ENCODE peak calls at places on chromosomes 1 and 21, in ten cellular contexts. U is fibroblast of the conjunctiva, K is NCI-H2029 treated with DMSO at 0.1 percent for 48 hours, F is A673, W is NCI-H69, H is AG09319, T is left colon, I is NCI-H1417, X is AG08395, C is mucosa of gallbladder. L is an unnamed sample.

GRCh38 chr1:164683235-164683634 is 124.3 kb downstream of the PBX1 start:
- DNase-seq in T (no peak), K (no peak), H (no peak), C (peak; percentile 55), X (no peak), I (no peak), F (no peak), W (no peak), U (no peak), L (no peak)

GRCh38 chr1:237542525-237543418 is 347.9 kb downstream of the ZP4 start:
- DNase-seq in W (no peak), U (no peak), K (no peak), H (no peak), X (no peak), C (no peak), F (no peak), T (no peak), I (no peak), L (no peak)

GRCh38 chr1:233085566-233085965 is 135.2 kb downstream of the NTPCR start:
- DNase-seq in U (no peak), H (no peak), T (no peak), I (no peak), X (peak; percentile 24), K (no peak), C (no peak), F (no peak), W (no peak), L (no peak)

GRCh38 chr21:41242238-41242829 is 74.3 kb upstream of the FAM3B start:
- DNase-seq in H (no peak), F (no peak), U (no peak), T (no peak), K (peak; percentile 29), X (no peak), I (no peak), W (no peak), C (no peak), L (no peak)

GRCh38 chr1:110240476-110241210 is 30.5 kb downstream of the KCNC4 start:
- DNase-seq in T (no peak), F (no peak), I (peak; percentile 36), X (no peak), W (peak; percentile 89), K (peak; percentile 20), H (no peak), C (no peak), U (no peak), L (no peak)

GRCh38 chr1:212218911-212219310 is 66.3 kb upstream of the PPP2R5A start:
- DNase-seq in F (no peak), U (peak; percentile 51), T (no peak), I (no peak), W (no peak), K (no peak), X (peak; percentile 84), C (no peak), H (peak; percentile 80), L (no peak)

GRCh38 chr1:24874056-24874455 is 56.0 kb downstream of the RUNX3 start:
- DNase-seq in X (no peak), F (no peak), W (no peak), T (no peak), C (no peak), H (no peak), K (no peak), U (no peak), I (no peak), L (no peak)

GRCh38 chr1:24067978-24068377 is 44.0 kb downstream of the MYOM3 start:
- DNase-seq in X (no peak), T (no peak), K (no peak), C (no peak), W (no peak), U (no peak), H (no peak), F (no peak), I (no peak), L (no peak)

GRCh38 chr1:64131155-64131554 is 72.3 kb upstream of the UBE2U start:
- DNase-seq in U (no peak), T (no peak), C (no peak), H (no peak), I (no peak), K (no peak), F (no peak), X (no peak), W (no peak), L (no peak)

GRCh38 chr1:11784993-11785769 is 20.6 kb downstream of the MTHFR start:
- DNase-seq in I (peak; percentile 16), C (peak; percentile 50), W (peak; percentile 11), F (peak; percentile 19), H (no peak), X (peak; percentile 62), K (no peak), U (peak; percentile 14), T (peak; percentile 77), L (peak; percentile 64)

GRCh38 chr1:210376836-210377377 is 48.2 kb downstream of the HHAT start:
- DNase-seq in W (no peak), I (no peak), X (no peak), F (no peak), U (no peak), C (no peak), K (no peak), H (no peak), T (no peak), L (no peak)

GRCh38 chr1:51328279-51328678 is 2.1 kb downstream of the TTC39A start:
- DNase-seq in I (no peak), K (no peak), X (no peak), T (no peak), U (no peak), C (no peak), W (no peak), F (no peak), H (no peak), L (no peak)

GRCh38 chr1:23555949-23556640 is 3.2 kb downstream of the ID3 start:
- DNase-seq in K (peak; percentile 71), C (no peak), I (peak; percentile 66), T (peak; percentile 39), W (peak; percentile 84), U (no peak), H (no peak), X (peak; percentile 22), F (no peak), L (no peak)

GRCh38 chr21:41958886-41959563 is 5.2 kb upstream of the C2CD2 start:
- DNase-seq in K (no peak), U (no peak), C (no peak), I (no peak), W (peak; percentile 12), T (no peak), F (no peak), X (no peak), H (no peak), L (no peak)

GRCh38 chr1:204439976-204440375 is 28.4 kb upstream of the PPP1R15B start:
- DNase-seq in U (no peak), I (no peak), W (no peak), K (no peak), F (no peak), T (no peak), X (no peak), C (no peak), H (no peak), L (no peak)

GRCh38 chr1:183840140-183840539 is 35.2 kb downstream of the RGL1 start:
- DNase-seq in X (no peak), C (no peak), W (no peak), F (no peak), I (no peak), H (no peak), U (no peak), K (no peak), T (no peak), L (no peak)

GRCh38 chr1:96927125-96927524 is 205.5 kb downstream of the PTBP2 start:
- DNase-seq in C (no peak), W (no peak), T (no peak), I (no peak), X (peak; percentile 11), U (no peak), F (no peak), K (no peak), H (no peak), L (no peak)

GRCh38 chr1:1489231-1489630 is 17.7 kb downstream of the ATAD3B start:
- DNase-seq in H (no peak), I (no peak), C (no peak), W (no peak), T (no peak), F (no peak), U (no peak), K (no peak), X (no peak), L (no peak)

GRCh38 chr21:43648171-43648570 is 11.1 kb downstream of the HSF2BP start:
- DNase-seq in T (no peak), U (no peak), C (no peak), X (no peak), F (no peak), H (no peak), W (peak; percentile 23), I (no peak), K (no peak), L (no peak)

GRCh38 chr1:186536272-186536905 is 75.5 kb upstream of the PDC start:
- DNase-seq in H (no peak), T (no peak), X (no peak), F (peak; percentile 63), W (no peak), C (no peak), K (no peak), I (no peak), U (peak; percentile 5), L (no peak)

GRCh38 chr1:210446479-210446878 is 117.8 kb downstream of the HHAT start:
- DNase-seq in I (no peak), W (peak; percentile 75), T (peak; percentile 9), K (no peak), F (peak; percentile 92), U (no peak), H (no peak), C (no peak), X (no peak), L (no peak)

GRCh38 chr1:150121236-150121862 is 28.4 kb upstream of the PLEKHO1 start:
- DNase-seq in I (no peak), W (no peak), C (no peak), F (no peak), U (no peak), T (no peak), H (no peak), X (no peak), K (no peak), L (no peak)

GRCh38 chr1:186828612-186829542 is at the start of gene PLA2G4A:
- DNase-seq in K (no peak), H (peak; percentile 22), T (peak; percentile 60), U (peak; percentile 42), F (peak; percentile 88), I (no peak), C (peak; percentile 58), X (peak; percentile 56), W (peak; percentile 51), L (peak; percentile 57)

GRCh38 chr1:15863156-15863901 is 15.8 kb downstream of the SPEN start:
- DNase-seq in K (no peak), X (no peak), W (no peak), C (no peak), H (no peak), U (no peak), F (no peak), I (no peak), T (no peak), L (no peak)

GRCh38 chr1:200233393-200233792 is 176.4 kb downstream of the ZNF281 start:
- DNase-seq in C (no peak), F (peak; percentile 84), T (no peak), K (no peak), H (no peak), U (no peak), X (peak; percentile 14), W (no peak), I (no peak), L (no peak)

GRCh38 chr1:64598100-64598571 is 128.2 kb downstream of the CACHD1 start:
- DNase-seq in F (no peak), C (no peak), K (no peak), W (no peak), T (no peak), X (peak; percentile 82), H (peak; percentile 5), U (no peak), I (no peak), L (no peak)

GRCh38 chr21:42337830-42338729 is 12.7 kb downstream of the TFF2 start:
- DNase-seq in T (peak; percentile 91), H (peak; percentile 4), F (peak; percentile 67), X (peak; percentile 38), K (peak; percentile 77), W (peak; percentile 96), U (peak; percentile 12), C (peak; percentile 81), I (peak; percentile 91), L (peak; percentile 46)

GRCh38 chr1:62723841-62724240 is 35.7 kb upstream of the DOCK7 start:
- DNase-seq in I (no peak), C (no peak), T (no peak), W (no peak), U (no peak), K (no peak), X (no peak), H (no peak), F (peak; percentile 40), L (no peak)